ENCODE peak calls at places on chromosome 10, in eight cellular contexts. One of them, this sample, is unnamed.
A peak's percentile ranks its signal among the peaks of the same experiment; 100 is the strongest.

GRCh38 chr10:73439605-73440298 is 6.4 kb upstream of the MSS51 start:
- DNase-seq in NCI-H2227 treated with DMSO at 0.1 percent for 48 hours: no peak
- DNase-seq in bronchial epithelial cell: peak; percentile 86
- DNase-seq in GM20000: no peak
- DNase-seq in activated naive CD4-positive, alpha-beta T cell: no peak
- DNase-seq in adipocyte: peak; percentile 55
- DNase-seq in fibroblast of mammary gland: peak; percentile 80
- DNase-seq in RPMI7951: peak; percentile 41
- DNase-seq in this sample: peak; percentile 73

GRCh38 chr10:84088626-84089025 is 50.7 kb upstream of the GHITM start:
- DNase-seq in NCI-H2227 treated with DMSO at 0.1 percent for 48 hours: no peak
- DNase-seq in bronchial epithelial cell: no peak
- DNase-seq in GM20000: no peak
- DNase-seq in activated naive CD4-positive, alpha-beta T cell: no peak
- DNase-seq in adipocyte: peak; percentile 12
- DNase-seq in fibroblast of mammary gland: peak; percentile 23
- DNase-seq in RPMI7951: no peak
- DNase-seq in this sample: no peak

GRCh38 chr10:33460461-33461294 is 126.2 kb upstream of the NRP1 start:
- DNase-seq in NCI-H2227 treated with DMSO at 0.1 percent for 48 hours: no peak
- DNase-seq in bronchial epithelial cell: no peak
- DNase-seq in GM20000: no peak
- DNase-seq in activated naive CD4-positive, alpha-beta T cell: no peak
- DNase-seq in adipocyte: peak; percentile 71
- DNase-seq in fibroblast of mammary gland: peak; percentile 75
- DNase-seq in RPMI7951: peak; percentile 81
- DNase-seq in this sample: peak; percentile 89

GRCh38 chr10:27258838-27259532 is 18.4 kb upstream of the ACBD5 start:
- DNase-seq in NCI-H2227 treated with DMSO at 0.1 percent for 48 hours: no peak
- DNase-seq in bronchial epithelial cell: no peak
- DNase-seq in GM20000: peak; percentile 56
- DNase-seq in activated naive CD4-positive, alpha-beta T cell: no peak
- DNase-seq in adipocyte: no peak
- DNase-seq in fibroblast of mammary gland: no peak
- DNase-seq in RPMI7951: no peak
- DNase-seq in this sample: no peak

GRCh38 chr10:65017523-65017922 is 1496.3 kb downstream of the REEP3 start:
- DNase-seq in NCI-H2227 treated with DMSO at 0.1 percent for 48 hours: no peak
- DNase-seq in bronchial epithelial cell: no peak
- DNase-seq in GM20000: no peak
- DNase-seq in activated naive CD4-positive, alpha-beta T cell: no peak
- DNase-seq in adipocyte: no peak
- DNase-seq in fibroblast of mammary gland: no peak
- DNase-seq in RPMI7951: no peak
- DNase-seq in this sample: no peak

GRCh38 chr10:102597131-102597891 is 47.0 kb upstream of the TRIM8 start:
- DNase-seq in NCI-H2227 treated with DMSO at 0.1 percent for 48 hours: no peak
- DNase-seq in bronchial epithelial cell: no peak
- DNase-seq in GM20000: no peak
- DNase-seq in activated naive CD4-positive, alpha-beta T cell: no peak
- DNase-seq in adipocyte: no peak
- DNase-seq in fibroblast of mammary gland: no peak
- DNase-seq in RPMI7951: no peak
- DNase-seq in this sample: no peak

GRCh38 chr10:111360260-111360925 is 283.6 kb downstream of the ADRA2A start:
- DNase-seq in NCI-H2227 treated with DMSO at 0.1 percent for 48 hours: no peak
- DNase-seq in bronchial epithelial cell: peak; percentile 25
- DNase-seq in GM20000: peak; percentile 29
- DNase-seq in activated naive CD4-positive, alpha-beta T cell: no peak
- DNase-seq in adipocyte: no peak
- DNase-seq in fibroblast of mammary gland: peak; percentile 28
- DNase-seq in RPMI7951: peak; percentile 3
- DNase-seq in this sample: peak; percentile 37

GRCh38 chr10:57222129-57222528 is 861.1 kb upstream of the ZWINT start:
- DNase-seq in NCI-H2227 treated with DMSO at 0.1 percent for 48 hours: no peak
- DNase-seq in bronchial epithelial cell: no peak
- DNase-seq in GM20000: no peak
- DNase-seq in activated naive CD4-positive, alpha-beta T cell: no peak
- DNase-seq in adipocyte: no peak
- DNase-seq in fibroblast of mammary gland: no peak
- DNase-seq in RPMI7951: no peak
- DNase-seq in this sample: no peak

GRCh38 chr10:114544045-114544659 is 113.9 kb downstream of the ABLIM1 start:
- DNase-seq in NCI-H2227 treated with DMSO at 0.1 percent for 48 hours: no peak
- DNase-seq in bronchial epithelial cell: peak; percentile 81
- DNase-seq in GM20000: peak; percentile 77
- DNase-seq in activated naive CD4-positive, alpha-beta T cell: peak; percentile 49
- DNase-seq in adipocyte: no peak
- DNase-seq in fibroblast of mammary gland: no peak
- DNase-seq in RPMI7951: no peak
- DNase-seq in this sample: no peak

GRCh38 chr10:436013-436697 is 253.3 kb downstream of the DIP2C start:
- DNase-seq in NCI-H2227 treated with DMSO at 0.1 percent for 48 hours: no peak
- DNase-seq in bronchial epithelial cell: no peak
- DNase-seq in GM20000: no peak
- DNase-seq in activated naive CD4-positive, alpha-beta T cell: no peak
- DNase-seq in adipocyte: no peak
- DNase-seq in fibroblast of mammary gland: no peak
- DNase-seq in RPMI7951: no peak
- DNase-seq in this sample: no peak

GRCh38 chr10:56319386-56319785 is 41.7 kb downstream of the ZWINT start:
- DNase-seq in NCI-H2227 treated with DMSO at 0.1 percent for 48 hours: no peak
- DNase-seq in bronchial epithelial cell: peak; percentile 99
- DNase-seq in GM20000: peak; percentile 3
- DNase-seq in activated naive CD4-positive, alpha-beta T cell: no peak
- DNase-seq in adipocyte: no peak
- DNase-seq in fibroblast of mammary gland: no peak
- DNase-seq in RPMI7951: no peak
- DNase-seq in this sample: peak; percentile 1

GRCh38 chr10:14063531-14064317 is 267.0 kb downstream of the FRMD4A start:
- DNase-seq in NCI-H2227 treated with DMSO at 0.1 percent for 48 hours: peak; percentile 9
- DNase-seq in bronchial epithelial cell: no peak
- DNase-seq in GM20000: no peak
- DNase-seq in activated naive CD4-positive, alpha-beta T cell: no peak
- DNase-seq in adipocyte: peak; percentile 93
- DNase-seq in fibroblast of mammary gland: peak; percentile 87
- DNase-seq in RPMI7951: peak; percentile 89
- DNase-seq in this sample: peak; percentile 99

GRCh38 chr10:75972494-75973276 is 541.3 kb downstream of the LRMDA start:
- DNase-seq in NCI-H2227 treated with DMSO at 0.1 percent for 48 hours: peak; percentile 15
- DNase-seq in bronchial epithelial cell: peak; percentile 32
- DNase-seq in GM20000: no peak
- DNase-seq in activated naive CD4-positive, alpha-beta T cell: no peak
- DNase-seq in adipocyte: peak; percentile 57
- DNase-seq in fibroblast of mammary gland: peak; percentile 95
- DNase-seq in RPMI7951: peak; percentile 69
- DNase-seq in this sample: peak; percentile 27

GRCh38 chr10:73119952-73120351 is 9.7 kb downstream of the NUDT13 start:
- DNase-seq in NCI-H2227 treated with DMSO at 0.1 percent for 48 hours: no peak
- DNase-seq in bronchial epithelial cell: no peak
- DNase-seq in GM20000: no peak
- DNase-seq in activated naive CD4-positive, alpha-beta T cell: no peak
- DNase-seq in adipocyte: no peak
- DNase-seq in fibroblast of mammary gland: no peak
- DNase-seq in RPMI7951: no peak
- DNase-seq in this sample: no peak

GRCh38 chr10:69558559-69558958 is 14.7 kb downstream of the NEUROG3 start:
- DNase-seq in NCI-H2227 treated with DMSO at 0.1 percent for 48 hours: no peak
- DNase-seq in bronchial epithelial cell: no peak
- DNase-seq in GM20000: no peak
- DNase-seq in activated naive CD4-positive, alpha-beta T cell: no peak
- DNase-seq in adipocyte: no peak
- DNase-seq in fibroblast of mammary gland: no peak
- DNase-seq in RPMI7951: no peak
- DNase-seq in this sample: no peak

GRCh38 chr10:5811387-5811821 is 1.8 kb downstream of the GDI2 start:
- DNase-seq in NCI-H2227 treated with DMSO at 0.1 percent for 48 hours: no peak
- DNase-seq in bronchial epithelial cell: peak; percentile 54
- DNase-seq in GM20000: no peak
- DNase-seq in activated naive CD4-positive, alpha-beta T cell: no peak
- DNase-seq in adipocyte: peak; percentile 67
- DNase-seq in fibroblast of mammary gland: peak; percentile 65
- DNase-seq in RPMI7951: peak; percentile 60
- DNase-seq in this sample: peak; percentile 73

GRCh38 chr10:111595173-111595572 is 518.3 kb downstream of the ADRA2A start:
- DNase-seq in NCI-H2227 treated with DMSO at 0.1 percent for 48 hours: no peak
- DNase-seq in bronchial epithelial cell: peak; percentile 40
- DNase-seq in GM20000: no peak
- DNase-seq in activated naive CD4-positive, alpha-beta T cell: no peak
- DNase-seq in adipocyte: no peak
- DNase-seq in fibroblast of mammary gland: no peak
- DNase-seq in RPMI7951: no peak
- DNase-seq in this sample: no peak

GRCh38 chr10:62163024-62163423 is 105.6 kb downstream of the RTKN2 start:
- DNase-seq in NCI-H2227 treated with DMSO at 0.1 percent for 48 hours: no peak
- DNase-seq in bronchial epithelial cell: no peak
- DNase-seq in GM20000: no peak
- DNase-seq in activated naive CD4-positive, alpha-beta T cell: no peak
- DNase-seq in adipocyte: no peak
- DNase-seq in fibroblast of mammary gland: no peak
- DNase-seq in RPMI7951: no peak
- DNase-seq in this sample: no peak

GRCh38 chr10:3781458-3782098 is 3.4 kb downstream of the KLF6 start:
- DNase-seq in NCI-H2227 treated with DMSO at 0.1 percent for 48 hours: no peak
- DNase-seq in bronchial epithelial cell: no peak
- DNase-seq in GM20000: no peak
- DNase-seq in activated naive CD4-positive, alpha-beta T cell: no peak
- DNase-seq in adipocyte: peak; percentile 47
- DNase-seq in fibroblast of mammary gland: peak; percentile 52
- DNase-seq in RPMI7951: peak; percentile 78
- DNase-seq in this sample: peak; percentile 70

GRCh38 chr10:87875929-87876571 is 12.6 kb downstream of the PTEN start:
- DNase-seq in NCI-H2227 treated with DMSO at 0.1 percent for 48 hours: no peak
- DNase-seq in bronchial epithelial cell: no peak
- DNase-seq in GM20000: no peak
- DNase-seq in activated naive CD4-positive, alpha-beta T cell: no peak
- DNase-seq in adipocyte: no peak
- DNase-seq in fibroblast of mammary gland: no peak
- DNase-seq in RPMI7951: no peak
- DNase-seq in this sample: no peak

GRCh38 chr10:2214805-2215204 is 477.5 kb upstream of the ADARB2 start:
- DNase-seq in NCI-H2227 treated with DMSO at 0.1 percent for 48 hours: no peak
- DNase-seq in bronchial epithelial cell: peak; percentile 17
- DNase-seq in GM20000: no peak
- DNase-seq in activated naive CD4-positive, alpha-beta T cell: no peak
- DNase-seq in adipocyte: no peak
- DNase-seq in fibroblast of mammary gland: no peak
- DNase-seq in RPMI7951: peak; percentile 83
- DNase-seq in this sample: no peak

GRCh38 chr10:64394744-64395143 is 873.5 kb downstream of the REEP3 start:
- DNase-seq in NCI-H2227 treated with DMSO at 0.1 percent for 48 hours: no peak
- DNase-seq in bronchial epithelial cell: no peak
- DNase-seq in GM20000: no peak
- DNase-seq in activated naive CD4-positive, alpha-beta T cell: no peak
- DNase-seq in adipocyte: peak; percentile 48
- DNase-seq in fibroblast of mammary gland: peak; percentile 12
- DNase-seq in RPMI7951: no peak
- DNase-seq in this sample: peak; percentile 73

GRCh38 chr10:33947563-33947962 is 613.1 kb upstream of the NRP1 start:
- DNase-seq in NCI-H2227 treated with DMSO at 0.1 percent for 48 hours: no peak
- DNase-seq in bronchial epithelial cell: no peak
- DNase-seq in GM20000: no peak
- DNase-seq in activated naive CD4-positive, alpha-beta T cell: no peak
- DNase-seq in adipocyte: no peak
- DNase-seq in fibroblast of mammary gland: no peak
- DNase-seq in RPMI7951: no peak
- DNase-seq in this sample: no peak

GRCh38 chr10:14431868-14432267 is 101.1 kb upstream of the FRMD4A start:
- DNase-seq in NCI-H2227 treated with DMSO at 0.1 percent for 48 hours: no peak
- DNase-seq in bronchial epithelial cell: no peak
- DNase-seq in GM20000: no peak
- DNase-seq in activated naive CD4-positive, alpha-beta T cell: no peak
- DNase-seq in adipocyte: no peak
- DNase-seq in fibroblast of mammary gland: no peak
- DNase-seq in RPMI7951: no peak
- DNase-seq in this sample: no peak

GRCh38 chr10:69472544-69472943 is 21.3 kb downstream of the TSPAN15 start:
- DNase-seq in NCI-H2227 treated with DMSO at 0.1 percent for 48 hours: no peak
- DNase-seq in bronchial epithelial cell: no peak
- DNase-seq in GM20000: no peak
- DNase-seq in activated naive CD4-positive, alpha-beta T cell: no peak
- DNase-seq in adipocyte: no peak
- DNase-seq in fibroblast of mammary gland: peak; percentile 44
- DNase-seq in RPMI7951: peak; percentile 82
- DNase-seq in this sample: no peak

GRCh38 chr10:81953420-81953819 is 78.4 kb downstream of the NRG3 start:
- DNase-seq in NCI-H2227 treated with DMSO at 0.1 percent for 48 hours: no peak
- DNase-seq in bronchial epithelial cell: peak; percentile 4
- DNase-seq in GM20000: no peak
- DNase-seq in activated naive CD4-positive, alpha-beta T cell: no peak
- DNase-seq in adipocyte: no peak
- DNase-seq in fibroblast of mammary gland: no peak
- DNase-seq in RPMI7951: no peak
- DNase-seq in this sample: no peak

This sample was measured in EH.